ENCODE peak calls at places on chromosomes 12 and 14, in eight cellular contexts. D is NCI-H2029 treated with DMSO at 0.1 percent for 48 hours, Y is heart right ventricle, R is neural crest cell, N is thoracic aorta, A is hepatic stellate cell, P is H54, J is midbrain. I is an unnamed sample.

GRCh38 chr14:90756755-90757345 is 59.4 kb downstream of the TTC7B start:
- DNase-seq in D (no peak), Y (no peak), R (no peak), N (no peak), A (no peak), P (no peak), J (peak; percentile 63), I (no peak)

GRCh38 chr12:89451876-89452275 is 72.7 kb downstream of the GALNT4 start:
- DNase-seq in D (no peak), Y (peak; percentile 35), R (peak; percentile 30), N (no peak), A (peak; percentile 48), P (no peak), J (no peak), I (no peak)

GRCh38 chr12:58176296-58176869 is 235.0 kb downstream of the ATP23 start:
- DNase-seq in D (peak; percentile 1), Y (peak; percentile 29), R (peak; percentile 53), N (no peak), A (no peak), P (peak; percentile 9), J (peak; percentile 3), I (peak; percentile 34)

GRCh38 chr14:94560782-94561655 is at the start of gene SERPINA4:
- DNase-seq in D (no peak), Y (no peak), R (no peak), N (no peak), A (no peak), P (no peak), J (no peak), I (no peak)

GRCh38 chr12:4630262-4630661 is 18.6 kb downstream of the AKAP3 start:
- DNase-seq in D (no peak), Y (no peak), R (no peak), N (no peak), A (no peak), P (no peak), J (no peak), I (no peak)

GRCh38 chr14:23286904-23287479 is 1.1 kb upstream of the HOMEZ start:
- DNase-seq in D (no peak), Y (no peak), R (no peak), N (no peak), A (no peak), P (no peak), J (no peak), I (no peak)

GRCh38 chr12:57810450-57810849 is 8.1 kb downstream of the AVIL start:
- DNase-seq in D (no peak), Y (no peak), R (no peak), N (no peak), A (no peak), P (peak; percentile 30), J (no peak), I (no peak)

GRCh38 chr12:108269224-108269623 is 69.9 kb downstream of the CMKLR1 start:
- DNase-seq in D (no peak), Y (no peak), R (no peak), N (no peak), A (no peak), P (no peak), J (no peak), I (no peak)

GRCh38 chr14:100215330-100215885 is 23.5 kb upstream of the YY1 start:
- DNase-seq in D (no peak), Y (no peak), R (no peak), N (no peak), A (no peak), P (no peak), J (no peak), I (no peak)

GRCh38 chr14:54225457-54225856 is 171.3 kb upstream of the CDKN3 start:
- DNase-seq in D (no peak), Y (no peak), R (no peak), N (no peak), A (no peak), P (no peak), J (no peak), I (peak; percentile 86)

GRCh38 chr12:124356221-124356620 is 61.3 kb downstream of the RFLNA start:
- DNase-seq in D (no peak), Y (no peak), R (no peak), N (no peak), A (no peak), P (no peak), J (no peak), I (no peak)

GRCh38 chr12:6313326-6313940 is 3.0 kb downstream of the PLEKHG6 start:
- DNase-seq in D (no peak), Y (no peak), R (no peak), N (no peak), A (no peak), P (no peak), J (no peak), I (peak; percentile 14)

GRCh38 chr12:126685636-126686035 is 1581.3 kb upstream of the TMEM132C start:
- DNase-seq in D (no peak), Y (no peak), R (no peak), N (no peak), A (no peak), P (no peak), J (no peak), I (no peak)

GRCh38 chr14:75246546-75247285 is 31.9 kb upstream of the FOS start:
- DNase-seq in D (no peak), Y (no peak), R (no peak), N (no peak), A (no peak), P (no peak), J (no peak), I (no peak)

GRCh38 chr12:89663577-89664357 is 44.9 kb downstream of the ATP2B1 start:
- DNase-seq in D (no peak), Y (no peak), R (no peak), N (no peak), A (peak; percentile 11), P (peak; percentile 12), J (no peak), I (peak; percentile 26)

GRCh38 chr12:66964629-66965028 is 285.8 kb upstream of the GRIP1 start:
- DNase-seq in D (no peak), Y (no peak), R (no peak), N (no peak), A (no peak), P (no peak), J (no peak), I (no peak)

GRCh38 chr14:76829650-76830421 is 3.6 kb downstream of the LRRC74A start:
- DNase-seq in D (no peak), Y (peak; percentile 77), R (peak; percentile 45), N (no peak), A (no peak), P (no peak), J (peak; percentile 90), I (no peak)

GRCh38 chr14:104368751-104369100 is 210.8 kb upstream of the C14orf180 start:
- DNase-seq in D (no peak), Y (no peak), R (no peak), N (no peak), A (no peak), P (no peak), J (no peak), I (no peak)

GRCh38 chr14:38900887-38901286 is 202.1 kb downstream of the SEC23A start:
- DNase-seq in D (no peak), Y (no peak), R (no peak), N (no peak), A (no peak), P (no peak), J (no peak), I (no peak)

GRCh38 chr12:1668833-1669543 is 21.9 kb upstream of the ADIPOR2 start:
- DNase-seq in D (no peak), Y (peak; percentile 83), R (no peak), N (no peak), A (no peak), P (no peak), J (no peak), I (no peak)

GRCh38 chr12:96049096-96049495 is 13.7 kb upstream of the LTA4H start:
- DNase-seq in D (no peak), Y (no peak), R (no peak), N (no peak), A (no peak), P (no peak), J (no peak), I (no peak)

GRCh38 chr14:33728010-33728498 is 222.8 kb downstream of the EGLN3 start:
- DNase-seq in D (no peak), Y (no peak), R (no peak), N (no peak), A (no peak), P (no peak), J (no peak), I (no peak)

GRCh38 chr12:72281145-72281544 is 9.0 kb downstream of the TRHDE start:
- DNase-seq in D (no peak), Y (no peak), R (no peak), N (no peak), A (no peak), P (no peak), J (no peak), I (no peak)

GRCh38 chr14:103729496-103730448 is 14.2 kb downstream of the ZFYVE21 start:
- DNase-seq in D (no peak), Y (no peak), R (no peak), N (no peak), A (no peak), P (no peak), J (no peak), I (no peak)

GRCh38 chr14:41642402-41643195 is 35.9 kb downstream of the LRFN5 start:
- DNase-seq in D (peak; percentile 9), Y (no peak), R (no peak), N (no peak), A (no peak), P (no peak), J (peak; percentile 10), I (no peak)

I was measured in SK-N-DZ.